ENCODE peak calls at places on chromosomes 13 and 19, in eight cellular contexts. Y, V, R, E, W, L, C and N are unnamed samples.

GRCh38 chr13:80339841-80340642 is 884 bp downstream of the SPRY2 start:
- DNase-seq in R (peak), Y (peak), C (no peak), W (peak), E (no peak), L (peak), V (peak), N (peak)

GRCh38 chr19:2207991-2208860 is 27.9 kb downstream of the PLEKHJ1 start:
- DNase-seq in C (no peak), W (peak), E (no peak), R (peak), Y (peak), V (peak), L (peak), N (no peak)

GRCh38 chr19:52099497-52100138 is 4.1 kb upstream of the ZNF841 start:
- DNase-seq in Y (no peak), L (no peak), C (no peak), R (no peak), V (no peak), W (no peak), E (no peak), N (no peak)

GRCh38 chr13:40648841-40649240 is 17.6 kb downstream of the FOXO1 start:
- DNase-seq in Y (peak), W (no peak), L (no peak), E (no peak), C (no peak), V (no peak), R (no peak), N (no peak)

GRCh38 chr13:28754698-28755545 is 36.2 kb upstream of the SLC46A3 start:
- DNase-seq in R (peak), V (no peak), E (no peak), C (no peak), W (peak), L (no peak), Y (peak), N (no peak)

GRCh38 chr13:60755380-60756163 is 358.6 kb downstream of the TDRD3 start:
- DNase-seq in C (no peak), W (peak), V (no peak), R (no peak), L (no peak), Y (peak), E (no peak), N (no peak)

GRCh38 chr13:40578055-40578454 is 88.4 kb downstream of the FOXO1 start:
- DNase-seq in V (no peak), W (no peak), C (no peak), L (no peak), Y (no peak), R (no peak), E (no peak), N (no peak)

GRCh38 chr19:3464797-3465235 is 15.5 kb downstream of the SMIM24 start:
- DNase-seq in L (no peak), C (no peak), R (no peak), V (no peak), W (no peak), E (no peak), Y (peak), N (no peak)

GRCh38 chr19:19155495-19156219 is 14.4 kb downstream of the MEF2B start:
- DNase-seq in E (no peak), C (no peak), R (no peak), W (no peak), Y (no peak), L (no peak), V (no peak), N (no peak)

GRCh38 chr13:44573790-44574465 is 2.2 kb downstream of the TSC22D1 start:
- DNase-seq in V (no peak), L (no peak), C (no peak), E (no peak), Y (peak), W (peak), R (no peak), N (peak)

DNA sequence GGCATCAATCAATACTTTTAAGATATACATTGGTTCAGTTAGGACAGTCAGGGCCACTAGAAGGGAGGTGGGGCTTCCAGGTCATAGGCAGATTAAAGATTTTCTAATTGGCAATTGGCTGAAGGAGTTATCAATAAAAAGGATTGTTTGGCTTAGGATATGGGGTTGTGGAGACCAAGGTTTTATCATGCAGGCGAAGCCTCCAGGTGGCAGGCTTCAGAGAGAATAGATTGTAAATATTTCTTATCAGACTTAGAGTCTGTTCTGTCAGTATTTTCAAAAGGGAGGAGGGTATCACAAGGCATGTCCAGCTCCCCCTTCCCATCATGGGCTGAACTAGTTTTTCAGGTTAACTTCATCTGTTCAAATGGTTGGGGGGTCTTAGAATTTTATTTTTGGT is 77.4 kb upstream of the FARP1 start:
- DNase-seq in V (no peak), Y (no peak), E (no peak), L (no peak), C (no peak), W (no peak), R (no peak), N (no peak)
- TF ChIP-seq CTCF in V (no peak), Y (no peak), E (no peak), L (no peak), C (no peak), W (peak), R (no peak), N (no peak)

DNA sequence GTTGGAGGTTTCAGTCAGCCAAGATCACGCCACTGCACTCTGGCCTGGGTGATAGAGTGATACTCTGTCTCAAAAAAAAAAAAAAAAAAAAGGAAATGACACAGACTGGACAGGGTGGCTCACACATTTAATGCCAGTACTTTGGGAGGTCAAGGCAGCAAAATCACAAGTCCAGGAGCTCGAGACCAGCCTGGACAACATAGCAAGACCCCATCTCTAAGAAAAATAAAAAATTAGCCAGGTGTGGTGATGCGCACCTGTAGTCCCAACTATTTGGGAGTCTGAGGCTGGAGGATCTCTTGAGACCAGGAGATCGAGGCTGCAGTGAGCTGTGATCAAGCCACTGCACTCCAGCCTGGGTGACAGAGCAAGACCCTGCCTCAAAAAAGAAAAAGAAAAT is 22.6 kb upstream of the NAPA start:
- DNase-seq in L (no peak), R (no peak), W (no peak), C (no peak), E (no peak), Y (no peak), V (no peak), N (no peak)
- H3K27ac ChIP-seq in L (no peak), R (no peak), W (no peak), C (no peak), E (no peak), Y (no peak), V (no peak), N (no peak)

GRCh38 chr19:15279326-15279904 is 47.2 kb upstream of the EPHX3 start:
- DNase-seq in Y (no peak), C (no peak), V (no peak), E (no peak), R (no peak), L (no peak), W (no peak), N (no peak)

GRCh38 chr19:15282311-15282705 is 50.0 kb downstream of the BRD4 start:
- DNase-seq in V (no peak), C (no peak), R (no peak), L (no peak), W (no peak), E (no peak), Y (no peak), N (no peak)

GRCh38 chr19:15283141-15283885 is 49.0 kb downstream of the BRD4 start:
- DNase-seq in Y (peak), V (peak), W (no peak), E (peak), L (no peak), R (no peak), C (no peak), N (no peak)

GRCh38 chr19:15280915-15281683 is 48.9 kb upstream of the EPHX3 start:
- DNase-seq in V (peak), W (peak), Y (no peak), R (no peak), L (no peak), E (peak), C (peak), N (peak)

GRCh38 chr19:15280048-15280725 is 47.9 kb upstream of the EPHX3 start:
- DNase-seq in E (no peak), V (peak), W (no peak), Y (no peak), L (no peak), R (no peak), C (no peak), N (peak)
- H3K4me3 ChIP-seq in E (no peak), V (peak), W (no peak), Y (no peak), L (no peak), R (no peak), C (no peak), N (peak)

GRCh38 chr13:105139380-105140285 is 1395.8 kb downstream of the EFNB2 start:
- DNase-seq in R (no peak), W (no peak), Y (peak), C (no peak), E (no peak), L (no peak), V (peak), N (no peak)
- TF ChIP-seq CTCF in R (peak), W (no peak), Y (peak), C (no peak), E (peak), L (no peak), V (no peak), N (peak)

DNA sequence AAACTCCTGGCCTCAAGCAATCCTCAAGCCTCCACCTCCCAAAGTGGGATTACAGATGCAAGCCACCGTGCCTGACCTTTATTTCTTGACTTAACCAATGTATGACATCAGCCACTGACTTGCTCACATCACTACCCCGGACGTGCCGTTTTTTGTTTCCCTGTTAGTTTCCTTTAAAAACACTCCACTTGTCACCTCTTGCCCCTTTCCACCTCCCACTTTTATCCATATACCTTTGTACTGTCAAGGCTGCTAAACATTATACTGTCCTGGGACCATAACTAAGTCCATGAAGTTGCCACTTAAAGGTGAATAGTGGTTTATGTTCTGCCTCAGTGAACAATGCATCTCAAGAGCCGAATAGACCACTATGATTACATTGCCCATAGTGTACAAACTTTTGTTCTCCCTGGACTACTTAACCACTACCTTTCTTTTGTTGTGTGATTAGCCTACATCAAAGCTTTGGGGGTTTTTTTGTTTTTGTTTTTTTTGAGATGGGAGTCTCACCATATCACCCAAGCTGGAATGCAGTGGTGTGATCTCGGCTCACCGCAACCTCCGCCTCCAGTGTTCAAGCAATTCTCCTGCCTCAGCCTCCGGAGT is 2.4 kb upstream of the EPHX3 start:
- DNase-seq in Y (no peak), W (no peak), V (no peak), C (no peak), L (no peak), E (no peak), R (no peak), N (no peak)
- H3K27ac ChIP-seq in Y (no peak), W (no peak), V (no peak), C (no peak), L (no peak), E (no peak), R (no peak), N (no peak)

GRCh38 chr13:70108276-70108845 is at the start of gene KLHL1:
- DNase-seq in V (no peak), Y (no peak), R (no peak), L (no peak), E (no peak), C (no peak), W (no peak), N (no peak)

GRCh38 chr13:70104481-70104880 is 3.1 kb upstream of the ATXN8OS start:
- DNase-seq in L (no peak), V (no peak), R (no peak), W (no peak), Y (no peak), C (no peak), E (no peak), N (no peak)

GRCh38 chr13:70107125-70107497 is 515 bp upstream of the ATXN8OS start:
- DNase-seq in R (no peak), Y (no peak), L (no peak), V (no peak), W (no peak), E (no peak), C (no peak), N (no peak)

DNA sequence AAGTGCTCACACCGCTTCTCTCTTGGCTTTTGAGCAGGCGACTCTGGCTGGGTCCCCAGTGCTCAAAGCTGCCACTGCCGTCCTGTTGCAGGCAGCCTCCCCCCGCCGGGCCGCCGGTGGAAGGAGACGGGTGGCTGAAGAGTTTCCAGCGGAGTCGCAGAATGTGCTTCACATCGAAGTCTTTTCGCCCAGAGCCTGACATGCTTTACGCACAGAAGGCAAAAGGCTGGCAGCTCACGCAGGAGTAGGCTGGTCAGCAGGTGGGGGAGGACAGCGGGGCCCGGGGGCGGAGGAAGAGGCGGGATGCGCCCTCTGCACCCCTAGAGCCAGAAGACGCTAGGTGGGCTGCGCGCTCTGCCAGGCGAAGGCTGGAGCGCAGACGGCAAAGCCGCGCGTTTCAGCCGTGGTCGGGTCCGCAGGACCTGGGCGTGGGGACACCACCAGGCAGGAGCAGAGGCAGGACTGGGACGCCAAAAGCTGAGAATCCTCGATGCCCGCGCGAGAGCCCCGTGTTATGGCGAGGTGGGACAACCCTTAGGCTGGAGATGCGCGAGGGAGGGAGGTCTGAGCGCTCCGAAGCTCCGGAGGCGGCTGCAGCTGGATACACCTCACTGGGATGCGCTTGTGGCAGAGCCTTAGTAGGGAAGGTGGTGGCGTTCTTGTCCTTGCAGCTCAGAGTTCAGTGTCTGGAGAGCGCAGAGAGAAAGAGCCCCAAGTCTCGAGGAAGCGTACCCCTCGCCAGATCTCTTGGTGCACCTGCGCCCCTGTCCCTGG is at the start of gene ATXN8OS:
- DNase-seq in R (peak), V (no peak), L (peak), C (no peak), Y (peak), W (peak), E (no peak), N (no peak)
- H3K4me3 ChIP-seq in R (peak), V (no peak), L (no peak), C (no peak), Y (peak), W (no peak), E (no peak), N (no peak)